ENCODE peak calls at places on chromosomes 5 and 9, in ten cellular contexts. Q is spleen, M is H1, Z is thyroid gland, B is heart left ventricle, S is sigmoid colon, P is GM12878, A is uterus, J is HepG2, N is stomach. L is an unnamed sample.

GRCh38 chr9:132647355-132647754 is 22.4 kb downstream of the DDX31 start:
- DNase-seq in Q (no peak), M (no peak), Z (no peak), B (no peak), S (no peak), P (no peak), A (no peak), J (no peak), N (no peak), L (no peak)

GRCh38 chr5:169954786-169955185 is 25.5 kb downstream of the INSYN2B start:
- DNase-seq in Q (no peak), M (no peak), Z (peak), B (no peak), S (no peak), P (no peak), A (no peak), J (no peak), N (no peak), L (no peak)

GRCh38 chr9:106758911-106759310 is 104.1 kb upstream of the ZNF462 start:
- DNase-seq in Q (no peak), M (no peak), Z (no peak), B (no peak), S (no peak), P (peak), A (no peak), J (no peak), N (no peak), L (no peak)

GRCh38 chr5:61052870-61053269 is 107.9 kb downstream of the NDUFAF2 start:
- DNase-seq in Q (no peak), M (no peak), Z (no peak), B (no peak), S (no peak), P (no peak), A (no peak), J (peak), N (no peak), L (no peak)

GRCh38 chr5:67196537-67197059 is at the start of gene CD180:
- DNase-seq in Q (no peak), M (no peak), Z (peak), B (peak), S (no peak), P (no peak), A (no peak), J (no peak), N (no peak), L (peak)

GRCh38 chr5:163347671-163348070 is 89.7 kb upstream of the CCNG1 start:
- DNase-seq in Q (no peak), M (peak), Z (peak), B (peak), S (no peak), P (peak), A (no peak), J (peak), N (peak), L (no peak)

GRCh38 chr5:64594601-64595518 is 89.0 kb downstream of the RGS7BP start:
- DNase-seq in Q (no peak), M (no peak), Z (no peak), B (no peak), S (no peak), P (no peak), A (no peak), J (no peak), N (no peak), L (no peak)

GRCh38 chr9:6897207-6897822 is 139.5 kb downstream of the KDM4C start:
- DNase-seq in Q (no peak), M (no peak), Z (no peak), B (no peak), S (no peak), P (no peak), A (no peak), J (no peak), N (no peak), L (no peak)

GRCh38 chr9:137222190-137223077 is at the start of gene RNF208:
- DNase-seq in Q (peak), M (no peak), Z (peak), B (no peak), S (no peak), P (no peak), A (no peak), J (no peak), N (no peak), L (no peak)

GRCh38 chr9:18215626-18216025 is 258.3 kb upstream of the ADAMTSL1 start:
- DNase-seq in Q (no peak), M (no peak), Z (no peak), B (no peak), S (no peak), P (no peak), A (no peak), J (no peak), N (no peak), L (no peak)

GRCh38 chr5:140140435-140140834 is 14.7 kb downstream of the IGIP start:
- DNase-seq in Q (no peak), M (no peak), Z (peak), B (peak), S (no peak), P (no peak), A (no peak), J (no peak), N (no peak), L (no peak)

GRCh38 chr5:64505769-64506566 is at the start of gene RGS7BP:
- DNase-seq in Q (peak), M (peak), Z (peak), B (peak), S (no peak), P (no peak), A (peak), J (no peak), N (peak), L (no peak)

DNA sequence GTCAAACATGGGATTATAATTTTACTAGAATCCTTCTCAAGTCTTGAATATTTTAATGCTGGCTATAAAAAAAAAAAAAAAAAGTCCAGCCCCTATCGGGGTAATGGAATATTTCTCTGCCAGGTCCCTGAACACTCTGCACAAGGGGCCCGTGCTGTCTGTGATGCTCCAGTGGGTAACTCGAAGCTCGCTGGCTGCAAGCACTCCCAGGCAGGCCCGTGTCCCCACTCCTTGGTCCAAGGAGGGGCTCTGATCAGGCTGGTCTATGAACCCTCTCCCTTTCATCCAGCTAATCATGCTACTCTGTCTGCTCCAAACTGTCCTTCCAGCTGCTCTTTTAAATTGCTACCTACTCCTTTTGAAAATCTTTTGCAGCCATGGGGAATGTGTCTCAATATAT is 180.8 kb downstream of the GAPVD1 start:
- DNase-seq in Q (no peak), M (no peak), Z (no peak), B (no peak), S (no peak), P (no peak), A (no peak), J (no peak), N (no peak), L (no peak)
- TF ChIP-seq POLR2A in Q (no peak), M (no peak), Z (no peak), B (no peak), S (no peak), P (no peak), A (no peak), J (no peak), N (no peak), L (no peak)

GRCh38 chr9:114373960-114374730 is 13.6 kb downstream of the AKNA start:
- DNase-seq in Q (peak), M (no peak), Z (no peak), B (no peak), S (peak), P (no peak), A (no peak), J (no peak), N (no peak), L (no peak)
- H3K27ac ChIP-seq in Q (peak), M (no peak), Z (no peak), B (no peak), S (no peak), P (peak), A (peak), J (no peak), N (peak), L (no peak)

DNA sequence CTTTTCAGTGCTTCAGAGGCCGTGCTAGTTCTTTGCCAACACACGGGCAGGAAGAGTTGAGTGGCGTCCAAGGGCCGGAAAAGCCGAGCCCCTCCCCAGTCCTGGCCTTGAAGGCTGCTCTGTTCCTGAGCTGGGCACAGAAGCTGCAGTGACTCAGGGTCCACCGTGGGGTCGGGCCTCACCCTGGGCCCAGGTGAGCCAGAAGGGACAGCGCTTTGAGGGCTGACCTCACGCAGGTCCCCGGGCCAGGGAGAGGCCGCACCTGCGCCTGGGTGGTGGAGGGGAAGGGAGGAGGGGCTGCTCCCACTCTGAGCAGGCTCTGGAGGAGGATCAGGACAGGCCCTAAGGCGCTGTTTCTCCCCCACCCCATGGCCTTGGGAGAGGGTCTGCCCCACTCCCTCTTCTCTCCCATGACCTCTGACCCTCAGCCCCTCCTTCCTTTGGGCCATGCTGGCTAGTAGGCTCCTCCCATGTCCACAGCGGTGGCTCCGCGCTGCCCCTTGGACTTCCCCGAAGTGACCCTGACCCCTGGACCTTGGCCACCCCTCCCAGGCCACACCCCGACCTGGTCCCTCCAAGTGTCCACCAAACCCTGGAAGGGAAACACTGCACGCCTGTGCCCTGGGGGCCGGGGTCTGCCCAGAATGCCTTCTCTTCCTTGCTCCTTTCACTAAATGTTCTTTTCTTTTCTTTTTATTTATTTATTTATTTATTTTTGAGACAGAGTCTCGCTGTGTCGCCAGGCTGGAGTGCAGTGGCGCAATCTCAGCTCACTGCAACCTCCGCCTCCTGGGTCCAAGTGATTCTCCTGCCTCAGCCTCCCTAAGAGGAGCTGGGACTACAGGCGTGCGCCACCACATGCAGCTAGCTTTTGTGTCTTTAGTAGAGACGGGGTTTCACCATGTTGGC is 19.7 kb upstream of the SLC6A19 start:
- DNase-seq in Q (no peak), M (no peak), Z (no peak), B (no peak), S (no peak), P (no peak), A (no peak), J (peak), N (no peak), L (no peak)
- TF ChIP-seq POLR2A in Q (no peak), M (no peak), Z (no peak), B (no peak), S (no peak), P (no peak), A (no peak), J (no peak), N (no peak), L (no peak)

GRCh38 chr5:157510682-157511081 is 50.7 kb downstream of the NIPAL4 start:
- DNase-seq in Q (no peak), M (no peak), Z (no peak), B (no peak), S (no peak), P (no peak), A (no peak), J (no peak), N (no peak), L (no peak)

GRCh38 chr5:157511656-157512644 is 51.9 kb downstream of the NIPAL4 start:
- DNase-seq in Q (peak), M (no peak), Z (peak), B (peak), S (peak), P (no peak), A (peak), J (peak), N (peak), L (peak)

GRCh38 chr5:157516016-157516415 is 56.0 kb downstream of the NIPAL4 start:
- DNase-seq in Q (no peak), M (no peak), Z (no peak), B (no peak), S (no peak), P (no peak), A (peak), J (no peak), N (no peak), L (no peak)

GRCh38 chr5:157514974-157515373 is 55.0 kb downstream of the NIPAL4 start:
- DNase-seq in Q (no peak), M (no peak), Z (no peak), B (no peak), S (no peak), P (no peak), A (no peak), J (no peak), N (no peak), L (no peak)

GRCh38 chr5:157513182-157513581 is 53.2 kb downstream of the NIPAL4 start:
- DNase-seq in Q (no peak), M (no peak), Z (peak), B (no peak), S (no peak), P (no peak), A (peak), J (no peak), N (peak), L (no peak)
- H3K27ac ChIP-seq in Q (no peak), M (no peak), Z (no peak), B (no peak), S (peak), P (no peak), A (no peak), J (no peak), N (peak), L (no peak)

DNA sequence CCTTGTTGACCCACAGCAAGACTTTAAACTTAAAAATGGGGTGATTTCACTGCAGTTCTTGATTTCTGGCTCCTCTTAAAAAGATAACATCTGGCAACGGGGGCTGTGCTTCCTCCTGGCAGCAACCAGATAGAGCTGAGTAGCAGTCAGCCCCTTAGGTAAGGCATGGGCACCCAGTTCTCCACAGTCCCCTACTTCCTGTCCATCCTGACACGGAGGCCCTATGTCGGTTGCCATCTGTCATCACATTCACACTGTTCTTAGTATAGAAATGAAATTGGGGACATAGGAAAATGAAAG is 11.7 kb downstream of the CD74 start:
- DNase-seq in Q (no peak), M (no peak), Z (no peak), B (no peak), S (no peak), P (no peak), A (no peak), J (no peak), N (no peak), L (no peak)
- TF ChIP-seq POLR2A in Q (no peak), M (no peak), Z (no peak), B (no peak), S (no peak), P (no peak), A (no peak), J (no peak), N (no peak), L (no peak)

DNA sequence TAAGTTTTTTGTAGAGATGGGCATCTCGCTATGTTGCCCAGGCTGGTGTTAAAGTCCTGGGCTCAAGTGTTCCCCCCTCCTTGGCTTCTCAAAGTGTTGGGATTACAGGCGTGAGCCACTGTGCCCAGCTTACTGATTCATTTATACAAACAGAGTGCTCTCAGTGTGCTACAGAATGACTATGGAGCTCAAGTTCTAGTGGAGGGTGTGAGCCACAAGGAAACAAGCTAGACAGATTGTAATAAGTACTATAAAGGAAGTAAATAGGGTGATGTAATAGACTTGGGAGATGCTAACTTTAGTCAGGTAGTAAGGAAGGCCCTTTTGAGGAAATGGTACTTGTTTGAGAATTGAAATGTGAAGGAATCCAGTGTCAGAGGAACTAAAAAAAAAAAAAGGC is 1.7 kb upstream of the TMEM267 start:
- DNase-seq in Q (no peak), M (no peak), Z (no peak), B (no peak), S (no peak), P (no peak), A (no peak), J (peak), N (no peak), L (no peak)
- H3K27ac ChIP-seq in Q (peak), M (no peak), Z (no peak), B (no peak), S (no peak), P (no peak), A (no peak), J (peak), N (peak), L (peak)

GRCh38 chr9:28423255-28423654 is 850.0 kb upstream of the C9orf72 start:
- DNase-seq in Q (no peak), M (no peak), Z (no peak), B (no peak), S (no peak), P (no peak), A (no peak), J (no peak), N (no peak), L (no peak)
- TF ChIP-seq POLR2A in Q (no peak), M (no peak), Z (no peak), B (no peak), S (no peak), P (no peak), A (no peak), J (no peak), N (no peak), L (no peak)

GRCh38 chr5:143714629-143715028 is 97.3 kb upstream of the HMHB1 start:
- DNase-seq in Q (no peak), M (no peak), Z (peak), B (no peak), S (no peak), P (peak), A (no peak), J (no peak), N (no peak), L (no peak)
- H3K27ac ChIP-seq in Q (no peak), M (no peak), Z (peak), B (no peak), S (no peak), P (no peak), A (no peak), J (no peak), N (no peak), L (no peak)

L was measured in breast epithelium.